ENCODE peak calls at places on chromosomes 6 and 20, in nine cellular contexts. L, H, M, B, V, D, W, F and E are unnamed samples. For H3K4me1, the result is how much of the 10 kb centered on the place peaks cover.

GRCh38 chr6:127880452-127880851 is 20.4 kb downstream of the THEMIS start:
- DNase-seq in L (no peak), H (no peak), M (no peak), B (no peak), V (no peak), D (no peak), W (no peak), F (no peak), E (no peak)

GRCh38 chr6:166760288-166760687 is 133.2 kb upstream of the RPS6KA2 start:
- DNase-seq in L (no peak), H (no peak), M (no peak), B (no peak), V (no peak), D (no peak), W (no peak), F (no peak), E (no peak)

GRCh38 chr6:152117156-152118129 is 310.0 kb downstream of the ESR1 start:
- DNase-seq in L (no peak), H (no peak), M (no peak), B (no peak), V (no peak), D (no peak), W (no peak), F (no peak), E (no peak)

GRCh38 chr6:45422541-45423110 is 44.9 kb upstream of the SUPT3H start:
- DNase-seq in L (peak), H (peak), M (peak), B (peak), V (peak), D (peak), W (no peak), F (peak), E (peak)

GRCh38 chr20:45218133-45218532 is 3.0 kb upstream of the SEMG2 start:
- DNase-seq in L (no peak), H (no peak), M (no peak), B (no peak), V (no peak), D (no peak), W (no peak), F (no peak), E (no peak)

GRCh38 chr6:49264909-49265308 is 198.1 kb downstream of the MMUT start:
- DNase-seq in L (no peak), H (no peak), M (no peak), B (no peak), V (no peak), D (no peak), W (no peak), F (no peak), E (no peak)

GRCh38 chr6:149031545-149032317 is 284.9 kb downstream of the UST start:
- DNase-seq in L (no peak), H (peak), M (no peak), B (no peak), V (no peak), D (no peak), W (peak), F (peak), E (no peak)

GRCh38 chr20:16902657-16903056 is 154.5 kb downstream of the OTOR start:
- DNase-seq in L (no peak), H (no peak), M (no peak), B (no peak), V (no peak), D (no peak), W (no peak), F (no peak), E (no peak)

GRCh38 chr20:6055981-6056569 is 2.2 kb upstream of the LRRN4 start:
- DNase-seq in L (no peak), H (no peak), M (no peak), B (no peak), V (no peak), D (no peak), W (no peak), F (no peak), E (no peak)

GRCh38 chr6:153302133-153302532 is 171.1 kb upstream of the RGS17 start:
- DNase-seq in L (no peak), H (no peak), M (no peak), B (no peak), V (no peak), D (no peak), W (no peak), F (no peak), E (no peak)

GRCh38 chr6:85449388-85449817 is 480 bp upstream of the NT5E start:
- DNase-seq in L (peak), H (peak), M (peak), B (peak), V (no peak), D (no peak), W (no peak), F (peak), E (peak)

GRCh38 chr6:33248932-33249731 is 22.5 kb downstream of the VPS52 start:
- DNase-seq in L (peak), H (peak), M (peak), B (peak), V (peak), D (peak), W (peak), F (peak), E (peak)
- TF ChIP-seq POLR2A in L (no peak), H (peak), M (peak), B (peak), V (peak), D (peak), W (peak), F (peak), E (no peak)

GRCh38 chr6:73566954-73567591 is 46.2 kb upstream of the EEF1A1 start:
- DNase-seq in L (peak), H (no peak), M (peak), B (peak), V (peak), D (no peak), W (no peak), F (peak), E (no peak)
- H3K4me1 ChIP-seq in L (under half), H (under half), M (under half), B (under half), V (under half), D (under half), W (under half), F (under half), E (under half)

DNA sequence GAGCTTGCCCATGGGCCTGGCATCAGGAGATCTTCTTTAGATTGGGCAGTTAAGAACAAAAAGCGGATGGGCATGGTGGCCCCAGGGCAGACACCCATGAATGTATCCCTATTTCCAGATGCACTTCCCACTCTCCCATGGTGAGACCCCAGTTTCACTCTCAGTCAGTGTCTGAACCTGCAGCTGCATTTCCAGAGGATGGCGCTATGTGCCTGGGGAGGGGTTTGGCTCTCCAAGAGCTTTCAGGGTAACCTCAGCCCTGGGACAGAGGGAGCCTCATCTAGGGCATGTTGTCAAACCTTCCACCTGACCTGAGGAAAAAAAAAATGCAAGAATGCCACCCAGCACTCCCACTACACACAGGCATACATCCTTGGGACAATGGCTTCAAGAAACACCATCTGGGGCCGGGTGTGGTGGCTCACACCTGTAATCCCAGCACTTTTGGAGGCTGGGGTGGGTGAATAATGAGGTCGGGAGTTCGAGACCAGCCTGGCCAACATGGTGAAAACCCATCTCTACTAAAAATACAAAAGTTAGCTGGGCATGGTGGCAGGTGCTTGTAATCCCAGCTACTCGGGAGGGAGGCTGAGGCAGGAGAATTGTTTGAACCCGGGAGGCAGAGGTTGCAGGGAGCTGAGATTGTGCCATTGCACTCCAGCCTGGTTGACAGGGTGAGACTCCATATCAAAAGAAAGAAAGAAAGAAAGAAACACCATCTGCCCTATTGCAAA is 1.9 kb downstream of the CST9L start:
- DNase-seq in L (no peak), H (no peak), M (no peak), B (no peak), V (no peak), D (no peak), W (no peak), F (no peak), E (no peak)
- TF ChIP-seq CTCF in L (no peak), H (no peak), M (no peak), B (no peak), V (no peak), D (no peak), W (no peak), F (no peak), E (no peak)

GRCh38 chr20:50393990-50394561 is 116.1 kb upstream of the PTPN1 start:
- DNase-seq in L (no peak), H (no peak), M (no peak), B (no peak), V (no peak), D (no peak), W (no peak), F (no peak), E (no peak)

GRCh38 chr20:50395914-50396488 is 114.2 kb upstream of the PTPN1 start:
- DNase-seq in L (no peak), H (no peak), M (no peak), B (no peak), V (no peak), D (no peak), W (no peak), F (no peak), E (no peak)

GRCh38 chr20:50394569-50394968 is 115.6 kb upstream of the PTPN1 start:
- DNase-seq in L (no peak), H (no peak), M (no peak), B (no peak), V (no peak), D (no peak), W (no peak), F (no peak), E (no peak)

GRCh38 chr20:50396623-50397022 is 113.6 kb upstream of the PTPN1 start:
- DNase-seq in L (no peak), H (no peak), M (no peak), B (no peak), V (no peak), D (no peak), W (no peak), F (no peak), E (no peak)

GRCh38 chr20:50395258-50395729 is 114.9 kb upstream of the PTPN1 start:
- DNase-seq in L (peak), H (peak), M (no peak), B (peak), V (peak), D (peak), W (no peak), F (no peak), E (peak)
- TF ChIP-seq POLR2A in L (no peak), H (peak), M (no peak), B (peak), V (no peak), D (no peak), W (no peak), F (no peak), E (no peak)

DNA sequence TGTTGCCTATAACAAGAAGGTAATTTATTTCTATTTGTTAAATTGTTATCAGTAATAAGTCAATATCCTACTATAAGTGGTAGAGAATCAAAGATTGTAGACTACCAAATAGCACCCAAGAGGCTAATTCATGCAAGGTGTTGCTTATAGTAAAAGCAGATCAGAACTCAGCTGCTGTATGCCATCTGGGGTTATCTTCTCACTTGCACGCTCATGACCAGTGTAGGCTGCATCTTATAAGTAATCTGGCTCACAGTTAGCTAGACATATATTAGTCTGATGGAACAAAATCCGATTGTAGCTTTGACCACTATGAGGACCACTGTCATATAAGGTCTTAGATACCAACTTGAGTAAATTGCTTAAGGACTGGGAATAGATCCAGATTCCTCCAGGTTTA is 17.1 kb downstream of the TOP1 start:
- DNase-seq in L (no peak), H (no peak), M (no peak), B (no peak), V (no peak), D (no peak), W (no peak), F (no peak), E (no peak)
- H3K4me1 ChIP-seq in L (half or more), H (under half), M (under half), B (half or more), V (half or more), D (under half), W (under half), F (half or more), E (under half)

GRCh38 chr6:15752820-15753219 is 90.0 kb upstream of the DTNBP1 start:
- DNase-seq in L (no peak), H (no peak), M (no peak), B (no peak), V (no peak), D (no peak), W (no peak), F (peak), E (peak)
- TF ChIP-seq CTCF in L (peak), H (no peak), M (no peak), B (no peak), V (no peak), D (no peak), W (no peak), F (no peak), E (no peak)

GRCh38 chr20:63863021-63863797 is 1.9 kb upstream of the TPD52L2 start:
- DNase-seq in L (no peak), H (no peak), M (no peak), B (no peak), V (no peak), D (no peak), W (no peak), F (no peak), E (no peak)

GRCh38 chr20:63863798-63864544 is 1.1 kb upstream of the TPD52L2 start:
- DNase-seq in L (peak), H (peak), M (peak), B (peak), V (peak), D (peak), W (peak), F (peak), E (peak)

GRCh38 chr20:63864545-63864977 is 509 bp upstream of the TPD52L2 start:
- DNase-seq in L (no peak), H (no peak), M (no peak), B (no peak), V (no peak), D (no peak), W (no peak), F (no peak), E (no peak)

GRCh38 chr20:63861981-63862901 is 943 bp downstream of the ABHD16B start:
- DNase-seq in L (no peak), H (peak), M (no peak), B (no peak), V (no peak), D (no peak), W (no peak), F (no peak), E (no peak)

DNA sequence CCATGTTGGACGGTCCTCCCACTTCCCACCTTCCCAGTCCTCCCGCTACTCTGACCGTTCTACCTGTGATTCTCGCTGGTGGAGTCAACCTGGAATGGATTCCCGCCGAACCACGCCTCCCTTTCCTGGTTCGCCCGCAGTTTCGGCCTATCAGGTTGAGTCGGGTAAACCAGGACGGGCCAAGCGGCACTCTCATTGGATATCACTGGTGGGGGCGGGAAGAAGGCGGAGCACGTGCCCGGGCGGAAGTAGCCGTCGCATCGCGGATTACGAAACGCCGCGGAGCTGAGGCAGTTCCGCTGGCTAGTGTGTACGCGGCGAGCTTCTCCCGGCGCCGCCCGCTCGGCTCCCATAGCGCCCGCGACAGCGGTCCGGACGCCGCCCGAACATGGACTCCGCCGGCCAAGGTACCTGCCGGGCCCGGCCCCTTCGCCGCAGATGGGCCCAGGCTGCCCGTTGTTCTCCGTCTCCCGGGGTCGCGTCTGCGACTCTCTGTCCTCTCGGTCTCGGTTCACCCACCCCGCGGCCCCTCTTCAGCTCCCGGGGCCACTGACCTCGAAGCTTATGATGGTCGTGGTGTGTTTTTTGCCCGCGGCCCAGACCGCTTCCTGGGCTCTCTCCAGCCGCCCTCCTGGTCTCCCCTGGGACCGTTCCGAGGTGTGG is at the start of gene TPD52L2:
- DNase-seq in L (peak), H (peak), M (peak), B (peak), V (peak), D (peak), W (peak), F (peak), E (peak)
- TF ChIP-seq POLR2A in L (peak), H (peak), M (peak), B (peak), V (peak), D (peak), W (peak), F (peak), E (peak)

GRCh38 chr20:40468759-40469158 is 220.3 kb downstream of the MAFB start:
- DNase-seq in L (no peak), H (no peak), M (no peak), B (no peak), V (no peak), D (peak), W (no peak), F (no peak), E (no peak)
- H3K4me1 ChIP-seq in L (half or more), H (under half), M (under half), B (under half), V (under half), D (under half), W (under half), F (under half), E (under half)

GRCh38 chr6:42454428-42454791 is 2.7 kb upstream of the TRERF1 start:
- DNase-seq in L (peak), H (no peak), M (no peak), B (no peak), V (peak), D (no peak), W (no peak), F (no peak), E (peak)

GRCh38 chr6:42460892-42461291 is 9.2 kb upstream of the TRERF1 start:
- DNase-seq in L (no peak), H (no peak), M (no peak), B (no peak), V (no peak), D (no peak), W (no peak), F (no peak), E (no peak)

GRCh38 chr6:42462474-42462972 is 10.8 kb upstream of the TRERF1 start:
- DNase-seq in L (no peak), H (no peak), M (no peak), B (no peak), V (no peak), D (no peak), W (no peak), F (no peak), E (no peak)

DNA sequence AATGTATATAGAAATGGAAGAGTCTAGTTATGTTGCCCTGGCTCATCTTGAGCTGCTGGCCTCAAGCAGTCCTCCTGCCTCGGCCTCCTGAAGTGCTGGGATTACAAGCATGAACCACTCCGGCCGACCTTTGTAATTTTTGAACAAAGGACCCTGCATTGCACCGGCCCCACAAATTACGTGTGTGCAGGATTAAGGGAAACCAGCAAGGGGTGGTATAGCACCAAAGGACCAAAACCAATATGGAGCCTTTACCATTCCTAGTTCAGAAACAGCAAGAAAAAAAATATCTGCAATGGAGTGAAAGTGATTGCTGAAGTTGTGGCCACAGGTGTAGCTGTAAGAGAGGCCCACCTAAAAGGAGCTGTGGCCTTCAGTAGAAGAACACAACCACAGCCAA is 8.2 kb upstream of the TRERF1 start:
- DNase-seq in L (no peak), H (no peak), M (no peak), B (no peak), V (no peak), D (no peak), W (no peak), F (no peak), E (no peak)
- TF ChIP-seq CTCF in L (no peak), H (no peak), M (no peak), B (no peak), V (no peak), D (no peak), W (no peak), F (no peak), E (no peak)